ENCODE peak calls at places on chromosomes 11 and 22, in six cellular contexts. A, K, E, X, R and L are unnamed samples.

GRCh38 chr11:110186456-110186855 is 93.3 kb downstream of the ZC3H12C start:
- DNase-seq in E (no peak), X (no peak), A (no peak), K (no peak), R (no peak), L (no peak)

GRCh38 chr11:34599406-34599901 is 21.4 kb upstream of the EHF start:
- DNase-seq in R (peak; percentile 82), X (no peak), K (no peak), E (no peak), A (no peak), L (no peak)

GRCh38 chr11:120306519-120307242 is 18.4 kb upstream of the TLCD5 start:
- DNase-seq in E (no peak), A (no peak), X (no peak), R (peak; percentile 92), K (no peak), L (no peak)

GRCh38 chr11:9210224-9210921 is 54.8 kb downstream of the DENND5A start:
- DNase-seq in E (no peak), R (peak; percentile 37), X (no peak), A (no peak), K (no peak), L (no peak)

GRCh38 chr22:28025333-28025732 is 106.3 kb upstream of the PITPNB start:
- DNase-seq in A (no peak), K (no peak), X (no peak), E (no peak), R (no peak), L (no peak)

GRCh38 chr22:50435701-50436115 is 39.1 kb downstream of the SBF1 start:
- DNase-seq in E (no peak), X (no peak), A (no peak), K (no peak), R (no peak), L (no peak)

GRCh38 chr11:93131709-93132108 is 66.1 kb downstream of the SLC36A4 start:
- DNase-seq in K (peak; percentile 11), X (no peak), R (no peak), A (no peak), E (no peak), L (no peak)

GRCh38 chr11:68942751-68943271 is 38.0 kb downstream of the MRGPRD start:
- DNase-seq in X (no peak), K (no peak), E (no peak), A (no peak), R (no peak), L (no peak)

GRCh38 chr11:4118107-4118506 is 23.5 kb downstream of the RRM1 start:
- DNase-seq in X (no peak), A (no peak), K (no peak), R (peak; percentile 61), E (no peak), L (no peak)

GRCh38 chr11:132056689-132057088 is 686.3 kb downstream of the NTM start:
- DNase-seq in X (no peak), K (no peak), R (peak; percentile 82), A (no peak), E (peak; percentile 2), L (no peak)

GRCh38 chr22:22474733-22475132 is 33.8 kb downstream of the ZNF280B start:
- DNase-seq in A (no peak), X (no peak), R (no peak), E (no peak), K (no peak), L (no peak)

GRCh38 chr11:11876458-11876857 is 34.7 kb downstream of the USP47 start:
- DNase-seq in E (peak; percentile 33), A (no peak), R (no peak), K (no peak), X (peak; percentile 27), L (no peak)

GRCh38 chr22:36010090-36010489 is 18.5 kb downstream of the RBFOX2 start:
- DNase-seq in A (no peak), E (no peak), K (no peak), R (no peak), X (peak; percentile 84), L (no peak)

GRCh38 chr11:61173456-61173855 is 12.2 kb upstream of the VPS37C start:
- DNase-seq in X (peak; percentile 29), E (no peak), K (peak; percentile 24), A (no peak), R (peak; percentile 52), L (peak; percentile 20)
- TF ChIP-seq CTCF in X (no peak), E (no peak), K (peak; percentile 51), A (peak; percentile 37), R (peak; percentile 55), L (no peak)

DNA sequence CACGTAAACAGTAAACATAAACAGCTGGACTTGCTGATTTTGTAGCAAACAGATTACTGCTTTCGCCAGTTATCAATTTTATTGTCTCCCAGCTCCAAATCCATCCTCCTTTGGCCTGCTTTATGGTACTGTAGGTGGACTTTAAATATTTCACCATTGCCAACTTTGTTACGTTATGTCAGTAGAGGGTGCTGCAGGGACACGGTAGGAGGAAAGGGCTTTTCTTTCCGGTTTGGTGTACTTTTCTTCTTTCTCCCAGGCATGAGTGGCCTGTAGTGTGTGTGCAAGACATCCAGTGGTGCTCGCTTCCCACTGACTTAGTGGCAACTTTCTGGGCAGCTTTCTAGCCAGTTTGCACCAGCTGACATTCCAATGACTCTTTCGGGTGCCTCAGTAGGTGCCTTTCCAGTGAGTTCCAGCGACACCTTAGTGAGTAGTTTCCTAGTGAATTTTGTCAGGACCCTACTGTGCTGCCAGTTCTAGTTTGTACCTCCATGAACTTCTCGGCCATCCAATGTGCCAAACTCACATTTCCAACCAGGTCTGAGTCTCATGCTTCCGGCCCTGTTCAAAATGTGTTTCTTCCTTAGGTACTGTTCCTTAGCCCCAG is 267.6 kb upstream of the TENM4 start:
- DNase-seq in X (peak; percentile 7), A (peak; percentile 23), R (peak; percentile 26), E (no peak), K (peak; percentile 19), L (peak; percentile 33)
- TF ChIP-seq CTCF in X (no peak), A (peak; percentile 64), R (peak; percentile 52), E (no peak), K (peak; percentile 70), L (peak; percentile 29)

GRCh38 chr11:122711831-122712378 is 56.4 kb downstream of the UBASH3B start:
- DNase-seq in E (no peak), X (no peak), K (peak; percentile 45), R (peak; percentile 66), A (no peak), L (no peak)
- TF ChIP-seq CTCF in E (no peak), X (no peak), K (peak; percentile 58), R (peak; percentile 33), A (peak; percentile 22), L (no peak)

DNA sequence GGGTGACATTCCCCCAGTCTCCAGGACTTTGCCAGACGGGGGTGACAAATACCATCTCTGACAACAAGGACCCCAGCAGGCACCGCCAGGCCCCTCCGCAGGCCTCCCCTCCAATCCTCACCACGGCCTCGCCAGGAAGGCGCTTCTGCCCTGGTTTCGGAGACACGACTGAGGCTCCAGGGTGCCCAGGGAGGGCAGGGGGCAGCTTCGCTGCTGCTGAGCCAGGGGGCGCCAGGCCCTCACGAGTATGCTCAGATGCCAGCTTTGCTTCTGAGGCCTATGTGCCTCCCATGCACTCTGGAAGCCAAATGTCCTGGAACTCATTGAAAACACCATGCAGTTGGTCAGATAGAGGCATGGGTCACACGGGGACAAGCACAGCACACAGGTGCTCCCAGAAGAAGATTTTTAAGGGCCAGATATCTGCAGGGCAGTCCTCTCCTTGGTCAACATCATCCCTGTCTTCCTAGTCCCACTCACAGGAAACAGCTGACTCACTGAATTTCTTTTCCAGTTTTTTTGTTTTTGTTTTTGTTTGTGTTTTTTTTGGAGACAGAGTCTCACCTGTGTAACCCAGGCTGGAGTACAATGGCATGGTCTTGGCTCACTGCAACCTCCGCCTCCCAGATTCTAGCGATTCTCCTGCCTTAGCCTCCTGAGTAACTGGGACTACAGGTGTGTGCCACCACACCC is 19.9 kb downstream of the BID start:
- DNase-seq in K (peak; percentile 41), R (no peak), E (peak; percentile 63), X (no peak), A (no peak), L (no peak)
- TF ChIP-seq CTCF in K (peak; percentile 49), R (peak; percentile 5), E (peak; percentile 61), X (no peak), A (peak; percentile 48), L (no peak)

GRCh38 chr22:32410459-32410858 is 1.6 kb downstream of the RTCB start:
- DNase-seq in X (no peak), E (no peak), R (no peak), A (no peak), K (no peak), L (no peak)

GRCh38 chr22:32416556-32417085 is 4.6 kb upstream of the RTCB start:
- DNase-seq in E (no peak), A (no peak), R (no peak), K (no peak), X (no peak), L (no peak)

GRCh38 chr22:32411388-32411787 is 659 bp downstream of the RTCB start:
- DNase-seq in A (no peak), K (peak; percentile 21), X (no peak), R (peak; percentile 7), E (peak; percentile 25), L (no peak)

GRCh38 chr22:32411829-32412592 is at the start of gene RTCB:
- DNase-seq in K (peak; percentile 91), R (peak; percentile 92), X (peak; percentile 91), A (peak; percentile 77), E (peak; percentile 94), L (peak; percentile 81)

GRCh38 chr22:32413715-32414114 is 1.7 kb upstream of the RTCB start:
- DNase-seq in R (peak; percentile 13), E (no peak), A (peak; percentile 49), X (no peak), K (peak; percentile 32), L (peak; percentile 42)
- TF ChIP-seq CTCF in R (peak; percentile 57), E (no peak), A (peak; percentile 31), X (no peak), K (peak; percentile 76), L (peak; percentile 6)

DNA sequence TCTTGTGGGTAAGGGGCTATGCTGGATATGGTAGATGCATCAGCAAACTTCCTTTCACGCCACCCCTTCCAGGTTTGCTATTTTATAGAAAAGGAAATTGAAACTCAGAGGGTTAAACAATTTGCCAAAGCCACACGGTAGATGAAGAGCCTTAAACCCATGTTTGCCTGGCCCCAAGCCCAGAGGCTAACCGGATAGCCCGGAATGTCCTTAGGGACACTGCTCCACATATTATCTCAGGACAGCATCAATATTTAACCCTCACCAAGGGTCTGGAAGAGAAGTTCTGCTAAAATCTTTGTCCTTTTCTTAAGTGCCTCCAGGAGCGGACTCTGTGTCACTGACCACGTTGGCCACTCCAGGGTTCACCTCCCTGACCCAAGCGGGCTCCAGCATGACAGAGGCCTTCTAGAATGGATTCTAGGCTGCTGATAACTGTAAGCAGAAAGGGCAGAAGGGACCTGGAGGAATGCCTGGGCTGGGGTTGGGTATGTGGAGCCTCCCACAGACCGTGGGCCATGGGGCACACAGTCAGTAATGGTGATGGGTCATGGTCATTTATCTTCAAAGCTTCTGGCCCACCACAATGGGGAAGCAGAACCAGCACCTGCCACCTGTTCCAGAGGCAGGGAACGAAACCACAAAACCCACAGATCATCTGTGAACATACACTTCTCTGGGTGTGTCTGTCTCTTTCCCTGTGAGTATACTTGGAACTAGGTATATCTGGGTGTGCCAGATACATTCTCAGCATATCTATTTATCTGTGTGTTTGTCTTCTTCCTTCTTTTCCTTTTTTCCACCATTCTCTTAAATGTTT is 5.4 kb upstream of the TMEM86A start:
- DNase-seq in E (no peak), X (no peak), R (no peak), A (no peak), K (no peak), L (no peak)
- TF ChIP-seq CTCF in E (no peak), X (no peak), R (no peak), A (no peak), K (no peak), L (no peak)